ENCODE peak calls at places on chromosomes 13 and 19, in four cellular contexts. K is Panc1, Q is cardiac muscle cell, G is glutamatergic neuron. T is an unnamed sample.

GRCh38 chr13:94121686-94122085 is 357.8 kb downstream of the DCT start:
- DNase-seq in K (no peak), Q (no peak), G (no peak), T (no peak)

GRCh38 chr13:95137096-95137495 is 164.2 kb downstream of the ABCC4 start:
- DNase-seq in K (no peak), Q (no peak), G (no peak), T (no peak)

GRCh38 chr13:52029569-52029968 is 5.1 kb downstream of the UTP14C start:
- DNase-seq in K (no peak), Q (no peak), G (no peak), T (no peak)

GRCh38 chr13:25733061-25733491 is 318.7 kb downstream of the SHISA2 start:
- DNase-seq in K (no peak), Q (no peak), G (no peak), T (no peak)

GRCh38 chr13:76852991-76853390 is 33.2 kb downstream of the KCTD12 start:
- DNase-seq in K (no peak), Q (peak), G (no peak), T (no peak)

GRCh38 chr19:11064831-11065303 is 24.4 kb upstream of the LDLR start:
- DNase-seq in K (no peak), Q (peak), G (peak), T (no peak)

GRCh38 chr13:26502826-26503225 is 54.7 kb upstream of the WASF3 start:
- DNase-seq in K (no peak), Q (no peak), G (no peak), T (no peak)

GRCh38 chr13:96020155-96020575 is 33.0 kb downstream of the UGGT2 start:
- DNase-seq in K (peak), Q (peak), G (no peak), T (no peak)

GRCh38 chr13:94784066-94784465 is 71.7 kb upstream of the SOX21 start:
- DNase-seq in K (no peak), Q (no peak), G (no peak), T (no peak)

GRCh38 chr19:42051166-42052115 is 18.6 kb downstream of the GRIK5 start:
- DNase-seq in K (no peak), Q (no peak), G (no peak), T (no peak)

GRCh38 chr19:8592231-8593009 is 15.2 kb upstream of the MYO1F start:
- DNase-seq in K (peak), Q (peak), G (peak), T (peak)

GRCh38 chr19:6209233-6209632 is 70.5 kb downstream of the MLLT1 start:
- DNase-seq in K (no peak), Q (no peak), G (no peak), T (no peak)

GRCh38 chr19:57830071-57830602 is at the start of gene ZNF587B:
- DNase-seq in K (no peak), Q (peak), G (peak), T (peak)

GRCh38 chr13:107370036-107370785 is 802.3 kb upstream of the ARGLU1 start:
- DNase-seq in K (no peak), Q (no peak), G (no peak), T (no peak)

GRCh38 chr13:110138009-110138699 is 168.8 kb downstream of the COL4A1 start:
- DNase-seq in K (no peak), Q (peak), G (no peak), T (peak)

GRCh38 chr19:57672466-57672865 is 3.7 kb downstream of the ZSCAN4 start:
- DNase-seq in K (no peak), Q (no peak), G (no peak), T (no peak)

GRCh38 chr19:43572172-43572588 is 3.1 kb downstream of the XRCC1 start:
- DNase-seq in K (no peak), Q (no peak), G (no peak), T (no peak)

GRCh38 chr19:33370783-33371182 is 2.7 kb upstream of the CEBPG start:
- DNase-seq in K (no peak), Q (no peak), G (no peak), T (no peak)

GRCh38 chr13:108220042-108220441 is 1.9 kb downstream of the ABHD13 start:
- DNase-seq in K (no peak), Q (no peak), G (no peak), T (no peak)

GRCh38 chr13:63481334-63481733 is 2065.7 kb upstream of the PCDH20 start:
- DNase-seq in K (no peak), Q (no peak), G (no peak), T (no peak)

GRCh38 chr13:44159633-44160279 is 213.9 kb upstream of the SERP2 start:
- DNase-seq in K (peak), Q (no peak), G (no peak), T (no peak)

GRCh38 chr19:32814046-32814445 is 55.5 kb downstream of the SLC7A9 start:
- DNase-seq in K (no peak), Q (no peak), G (no peak), T (no peak)

GRCh38 chr19:56367829-56368711 is 25.3 kb downstream of the ZNF582 start:
- DNase-seq in K (no peak), Q (peak), G (peak), T (peak)

GRCh38 chr13:97067342-97067895 is 73.1 kb upstream of the OXGR1 start:
- DNase-seq in K (no peak), Q (no peak), G (no peak), T (no peak)
- TF ChIP-seq CTCF in K (peak), Q (peak), G (no peak), T (no peak)

DNA sequence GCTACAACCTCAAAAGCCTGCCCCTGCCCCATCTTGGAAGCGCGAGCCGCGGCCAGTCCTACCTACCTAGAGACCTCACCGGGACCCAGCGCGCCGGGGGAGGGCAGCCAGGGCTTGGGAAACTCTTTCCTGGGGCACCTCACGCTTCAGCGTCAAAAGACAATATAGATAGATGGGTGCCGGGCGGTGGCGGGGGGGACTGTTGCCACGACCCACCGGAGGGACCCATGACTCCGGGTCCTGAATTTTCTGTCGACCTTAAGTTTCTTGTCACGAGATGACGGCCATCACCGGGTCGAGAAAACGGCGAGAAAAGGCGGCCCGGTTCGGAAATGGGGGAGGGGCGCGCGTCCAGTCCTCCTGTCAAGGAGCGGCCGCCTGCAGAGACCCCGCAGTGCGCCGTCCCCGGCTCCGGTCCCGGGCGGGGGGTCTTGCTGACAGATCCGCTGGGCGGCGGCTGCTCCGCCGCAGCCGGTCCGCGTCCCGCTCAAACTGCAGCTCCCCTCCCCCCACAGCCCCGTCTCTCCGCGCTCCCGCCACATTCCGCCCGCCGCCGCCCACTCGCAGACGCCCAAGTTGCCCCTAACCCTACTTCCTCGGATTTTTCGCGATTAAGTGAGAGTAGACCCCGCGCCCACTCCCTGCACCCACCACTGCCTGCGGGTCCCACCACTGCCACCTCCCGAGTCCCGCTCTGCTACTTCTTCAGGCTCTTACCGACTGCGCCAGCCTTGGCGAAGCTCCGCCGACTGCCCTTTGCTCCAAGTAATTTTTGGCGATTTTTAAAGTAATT is 66.1 kb downstream of the KCNRG start:
- DNase-seq in K (no peak), Q (peak), G (peak), T (peak)
- TF ChIP-seq CTCF in K (peak), Q (peak), G (no peak), T (no peak)

DNA sequence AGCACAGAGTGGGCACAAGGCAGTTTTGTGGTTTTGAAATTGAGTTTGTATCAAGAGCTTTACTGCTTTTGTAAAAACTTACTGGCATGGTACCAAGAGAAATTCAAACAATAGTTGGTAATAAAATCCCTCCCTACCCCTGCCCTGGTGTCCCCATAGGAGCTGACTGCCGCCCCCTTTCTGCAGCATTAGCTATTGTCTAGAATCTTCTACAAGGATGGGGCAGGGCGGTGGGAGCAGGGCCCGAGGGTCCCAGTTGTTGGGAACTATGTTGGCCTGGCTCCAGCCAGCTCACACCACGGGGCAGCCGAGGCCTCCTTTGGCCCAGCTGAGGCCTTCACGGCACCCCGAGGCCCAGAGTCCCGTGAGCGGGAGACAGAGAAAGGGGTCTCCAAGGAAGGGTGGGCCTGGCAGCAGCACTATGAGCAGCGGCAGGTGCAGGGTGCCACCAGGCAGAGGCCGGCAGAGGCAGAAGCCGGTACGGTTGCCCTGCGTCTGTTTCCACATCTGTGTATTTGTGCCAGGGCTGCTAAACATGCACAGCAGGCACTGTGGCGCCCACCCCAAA is 57.9 kb downstream of the KDM4B start:
- DNase-seq in K (no peak), Q (no peak), G (no peak), T (no peak)
- TF ChIP-seq CTCF in K (no peak), Q (no peak), G (no peak), T (no peak)

GRCh38 chr19:18058208-18059009 is 28.3 kb downstream of the IL12RB1 start:
- DNase-seq in K (no peak), Q (peak), G (peak), T (peak)
- TF ChIP-seq CTCF in K (peak), Q (peak), G (peak), T (peak)

GRCh38 chr13:30333601-30334000 is 26.2 kb upstream of the KATNAL1 start:
- DNase-seq in K (no peak), Q (no peak), G (no peak), T (no peak)

GRCh38 chr13:30337061-30337601 is 29.8 kb upstream of the KATNAL1 start:
- DNase-seq in K (no peak), Q (no peak), G (no peak), T (no peak)

GRCh38 chr13:30331331-30331771 is 24.0 kb upstream of the KATNAL1 start:
- DNase-seq in K (no peak), Q (no peak), G (no peak), T (no peak)

GRCh38 chr13:30332516-30333165 is 25.3 kb upstream of the KATNAL1 start:
- DNase-seq in K (no peak), Q (no peak), G (no peak), T (no peak)

GRCh38 chr13:30334663-30335386 is 27.5 kb upstream of the KATNAL1 start:
- DNase-seq in K (no peak), Q (peak), G (no peak), T (no peak)
- TF ChIP-seq CTCF in K (peak), Q (peak), G (peak), T (peak)

DNA sequence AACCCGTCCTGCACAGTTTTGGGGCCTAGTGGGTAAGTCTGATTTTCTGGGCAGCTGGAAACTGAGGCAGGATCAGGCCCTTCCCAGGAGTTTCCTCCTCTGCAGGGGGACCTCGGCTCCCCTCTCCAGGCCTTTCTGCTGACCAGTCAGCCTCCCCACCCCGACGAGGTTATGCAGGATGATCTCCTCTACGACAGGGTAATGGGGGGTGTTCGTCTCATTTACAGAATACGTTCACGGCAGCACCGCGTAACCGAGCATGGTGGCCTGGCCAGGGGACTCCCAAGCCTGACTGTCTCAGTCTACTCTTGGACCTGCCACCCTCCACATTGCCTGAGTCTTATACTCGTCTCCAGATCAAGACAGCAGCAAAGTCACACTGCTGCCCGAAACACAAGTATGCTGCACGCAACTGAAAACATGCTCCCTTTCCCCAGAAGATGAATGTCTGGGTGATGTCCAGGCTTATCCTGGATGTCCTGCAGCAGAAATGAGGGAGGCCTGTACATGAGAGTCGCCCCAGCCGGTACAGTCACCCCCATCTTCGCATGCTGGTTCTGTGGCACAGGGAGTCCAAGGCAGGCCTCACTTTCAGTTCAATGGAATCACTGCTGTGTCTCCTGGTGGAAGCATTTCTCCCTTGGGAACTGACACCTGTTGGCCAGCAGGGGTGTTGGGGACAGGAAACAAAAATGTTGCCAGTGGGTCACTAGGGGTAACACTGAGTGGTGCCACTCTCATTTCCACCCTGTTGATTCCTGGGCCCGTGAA is 120.8 kb downstream of the SOX1 start:
- DNase-seq in K (no peak), Q (no peak), G (no peak), T (no peak)
- TF ChIP-seq CTCF in K (no peak), Q (no peak), G (no peak), T (no peak)

GRCh38 chr13:100987993-100988392 is 313.4 kb upstream of the TMTC4 start:
- DNase-seq in K (no peak), Q (peak), G (no peak), T (no peak)
- TF ChIP-seq CTCF in K (peak), Q (no peak), G (no peak), T (no peak)

GRCh38 chr19:48393196-48393558 is 291 bp upstream of the GRIN2D start:
- DNase-seq in K (no peak), Q (no peak), G (peak), T (no peak)

GRCh38 chr19:48395170-48395455 is 1.6 kb downstream of the GRIN2D start:
- DNase-seq in K (no peak), Q (no peak), G (no peak), T (no peak)

GRCh38 chr19:48395499-48395898 is 2.0 kb downstream of the GRIN2D start:
- DNase-seq in K (no peak), Q (no peak), G (no peak), T (no peak)

GRCh38 chr19:48394331-48395169 is 1.1 kb downstream of the GRIN2D start:
- DNase-seq in K (no peak), Q (no peak), G (no peak), T (no peak)

GRCh38 chr19:48393559-48394330 is at the start of gene GRIN2D:
- DNase-seq in K (no peak), Q (peak), G (peak), T (peak)
- TF ChIP-seq CTCF in K (no peak), Q (no peak), G (no peak), T (no peak)

T was measured in natural killer cell.